ENCODE peak calls at places on chromosomes 4 and X, in four cellular contexts. P is aorta, X is PC-9, T is tibial nerve. I is an unnamed sample.

GRCh38 chr4:48269861-48270515 is 350 bp upstream of the TEC start:
- DNase-seq in P (peak; percentile 98), X (peak; percentile 85), T (peak; percentile 85), I (peak; percentile 97)

GRCh38 chrX:149825424-149825823 is 43.7 kb downstream of the MAGEA9 start:
- DNase-seq in P (no peak), X (no peak), T (no peak), I (no peak)

GRCh38 chrX:135327299-135327698 is 18.0 kb downstream of the ETDC start:
- DNase-seq in P (no peak), X (no peak), T (no peak), I (no peak)

GRCh38 chr4:128517096-128517738 is 229.6 kb upstream of the PGRMC2 start:
- DNase-seq in P (no peak), X (no peak), T (no peak), I (no peak)

GRCh38 chr4:27318740-27319139 is 458.1 kb downstream of the STIM2 start:
- DNase-seq in P (no peak), X (no peak), T (no peak), I (no peak)

GRCh38 chr4:147741190-147741788 is 9.4 kb downstream of the ARHGAP10 start:
- DNase-seq in P (no peak), X (peak; percentile 61), T (no peak), I (no peak)

GRCh38 chr4:128471576-128471975 is 184.0 kb upstream of the PGRMC2 start:
- DNase-seq in P (no peak), X (no peak), T (no peak), I (no peak)

GRCh38 chrX:36019164-36019563 is 99.6 kb downstream of the CFAP47 start:
- DNase-seq in P (no peak), X (no peak), T (no peak), I (no peak)

GRCh38 chrX:119655125-119655524 is 37.8 kb downstream of the SEPTIN6 start:
- DNase-seq in P (no peak), X (no peak), T (no peak), I (no peak)

GRCh38 chr4:74258949-74259348 is 49.3 kb upstream of the EPGN start:
- DNase-seq in P (no peak), X (no peak), T (peak; percentile 35), I (no peak)

GRCh38 chr4:170589597-170590191 is 499.9 kb upstream of the AADAT start:
- DNase-seq in P (no peak), X (no peak), T (no peak), I (no peak)

GRCh38 chr4:154490589-154491340 is 834 bp downstream of the DCHS2 start:
- DNase-seq in P (peak; percentile 77), X (no peak), T (no peak), I (peak; percentile 84)

GRCh38 chr4:148271166-148271565 is 171.0 kb downstream of the NR3C2 start:
- DNase-seq in P (no peak), X (no peak), T (no peak), I (no peak)

GRCh38 chrX:150767475-150768131 is 74.4 kb downstream of the MTMR1 start:
- DNase-seq in P (no peak), X (no peak), T (no peak), I (no peak)

GRCh38 chrX:39678914-39679313 is 418.8 kb downstream of the BCOR start:
- DNase-seq in P (no peak), X (no peak), T (no peak), I (no peak)

GRCh38 chr4:174996079-174996478 is 77.9 kb downstream of the ADAM29 start:
- DNase-seq in P (no peak), X (no peak), T (no peak), I (no peak)

GRCh38 chr4:174118171-174118570 is 165.3 kb downstream of the FBXO8 start:
- DNase-seq in P (no peak), X (no peak), T (no peak), I (no peak)

GRCh38 chrX:120755066-120755846 is 120.4 kb downstream of the CT47B1 start:
- DNase-seq in P (no peak), X (no peak), T (no peak), I (no peak)

GRCh38 chr4:13984996-13985780 is 357.7 kb upstream of the BOD1L1 start:
- DNase-seq in P (no peak), X (no peak), T (no peak), I (no peak)

GRCh38 chr4:8103991-8104390 is 54.6 kb downstream of the ABLIM2 start:
- DNase-seq in P (no peak), X (no peak), T (no peak), I (no peak)

GRCh38 chr4:108649863-108650211 is 562 bp upstream of the OSTC start:
- DNase-seq in P (no peak), X (no peak), T (no peak), I (no peak)

GRCh38 chrX:18353931-18354368 is 538 bp downstream of the SCML2 start:
- DNase-seq in P (peak; percentile 78), X (no peak), T (no peak), I (peak; percentile 81)

GRCh38 chr4:106541253-106541652 is 172.7 kb upstream of the GIMD1 start:
- DNase-seq in P (no peak), X (no peak), T (no peak), I (no peak)

GRCh38 chrX:129576539-129576938 is 36.5 kb downstream of the OCRL start:
- DNase-seq in P (no peak), X (no peak), T (no peak), I (no peak)

GRCh38 chrX:101117701-101118100 is 19.7 kb downstream of the CENPI start:
- DNase-seq in P (no peak), X (no peak), T (no peak), I (no peak)

DNA sequence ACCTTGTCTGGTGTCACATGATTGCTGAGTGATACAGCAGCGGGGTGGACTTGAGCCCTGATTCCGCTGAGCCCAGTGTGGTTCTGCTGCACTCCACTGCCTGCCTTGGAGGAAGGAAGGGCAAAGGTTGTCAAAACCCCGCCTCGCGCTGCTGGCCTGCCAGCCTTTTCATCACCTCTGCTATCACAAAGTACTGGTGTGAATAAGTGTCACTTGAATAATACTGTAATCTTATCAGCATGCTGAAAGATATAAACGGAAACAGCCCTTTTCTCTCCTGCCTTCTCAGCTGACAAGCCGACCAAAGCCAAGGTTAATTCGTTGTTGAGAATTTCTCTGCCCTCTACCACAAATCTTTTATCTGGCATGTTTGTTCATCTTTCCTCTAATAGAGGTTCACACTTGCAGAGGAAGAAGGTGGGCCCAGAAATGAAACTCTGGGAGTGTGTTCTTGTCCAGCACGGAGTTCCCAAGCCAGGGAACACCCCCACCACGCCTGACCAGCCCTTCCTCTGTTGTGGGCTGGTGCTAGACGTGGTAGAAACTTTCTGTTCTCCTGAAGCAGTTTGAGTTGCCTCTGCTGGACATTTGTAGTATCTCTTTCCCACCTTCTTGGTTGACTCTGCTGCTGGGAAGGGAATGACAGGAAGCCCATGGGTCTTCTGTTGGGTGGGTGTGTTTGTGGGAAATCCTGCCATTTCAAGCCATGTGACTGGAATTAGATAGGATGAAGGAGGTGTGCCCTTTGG is 21.5 kb downstream of the FHDC1 start:
- DNase-seq in P (no peak), X (no peak), T (no peak), I (no peak)
- H3K4me3 ChIP-seq in P (no peak overlapping the region), X (no peak overlapping the region), T (no peak overlapping the region), I (no peak overlapping the region)

DNA sequence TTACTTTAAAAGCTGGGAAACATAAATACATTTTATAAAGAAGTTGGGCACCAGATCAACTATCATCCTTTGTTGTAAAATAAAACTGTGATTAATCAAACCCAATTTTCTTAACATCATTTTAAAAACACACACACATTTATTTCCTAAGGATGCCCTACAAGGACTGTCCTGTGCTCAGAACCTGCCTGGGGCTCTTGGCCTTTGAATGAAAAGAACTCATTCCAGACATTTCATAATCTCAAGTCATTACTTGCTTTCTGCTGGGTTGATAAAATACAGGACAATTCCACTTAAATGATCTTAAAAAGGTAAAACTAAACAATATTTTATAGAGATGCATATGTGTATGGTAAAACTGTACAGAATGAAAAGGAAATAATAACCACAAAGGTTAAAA is 2.8 kb downstream of the SH3D19 start:
- DNase-seq in P (no peak), X (no peak), T (no peak), I (no peak)
- H3K4me1 ChIP-seq in P (no peaks in the 10 kb centered on the region), X (peaks cover 24% of the 10 kb centered on the region), T (peaks cover 10% of the 10 kb centered on the region), I (peaks cover 3% of the 10 kb centered on the region)

GRCh38 chr4:6492861-6493667 is 20.6 kb upstream of the PPP2R2C start:
- DNase-seq in P (no peak), X (no peak), T (no peak), I (no peak)
- H3K4me3 ChIP-seq in P (no peak overlapping the region), X (no peak overlapping the region), T (no peak overlapping the region), I (no peak overlapping the region)

DNA sequence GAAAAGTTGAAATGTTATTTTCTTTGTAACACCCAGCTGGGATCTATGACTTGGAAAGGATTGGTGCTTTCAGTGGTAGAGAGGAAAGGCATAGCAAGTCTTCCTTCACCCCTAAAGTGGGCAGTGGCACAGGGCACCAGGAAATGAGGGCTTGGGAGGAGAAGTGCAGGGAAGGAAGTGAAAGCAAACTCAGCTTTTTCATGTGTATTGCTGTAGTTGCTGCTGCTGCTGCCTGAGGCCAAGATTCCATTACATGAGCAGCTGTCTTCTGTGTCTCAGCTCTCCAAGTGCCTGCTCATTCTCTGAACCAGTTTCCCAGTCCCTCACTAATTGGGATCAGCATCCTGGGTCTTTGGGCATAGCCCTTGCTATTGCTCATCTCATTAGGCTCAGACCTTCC is 2.6 kb downstream of the HCCS start:
- DNase-seq in P (no peak), X (no peak), T (no peak), I (no peak)
- H3K4me1 ChIP-seq in P (no peaks in the 10 kb centered on the region), X (peaks cover 10% of the 10 kb centered on the region), T (no peaks in the 10 kb centered on the region), I (no peaks in the 10 kb centered on the region)

GRCh38 chr4:55125087-55125721 is at the start of gene KDR:
- DNase-seq in P (peak; percentile 80), X (no peak), T (no peak), I (peak; percentile 29)

GRCh38 chr4:55124337-55125076 is 888 bp downstream of the KDR start:
- DNase-seq in P (no peak), X (no peak), T (no peak), I (no peak)

GRCh38 chr4:55122235-55122634 is 3.2 kb downstream of the KDR start:
- DNase-seq in P (no peak), X (no peak), T (no peak), I (no peak)

GRCh38 chr4:55125763-55126541 is 557 bp upstream of the KDR start:
- DNase-seq in P (no peak), X (no peak), T (no peak), I (peak; percentile 25)

DNA sequence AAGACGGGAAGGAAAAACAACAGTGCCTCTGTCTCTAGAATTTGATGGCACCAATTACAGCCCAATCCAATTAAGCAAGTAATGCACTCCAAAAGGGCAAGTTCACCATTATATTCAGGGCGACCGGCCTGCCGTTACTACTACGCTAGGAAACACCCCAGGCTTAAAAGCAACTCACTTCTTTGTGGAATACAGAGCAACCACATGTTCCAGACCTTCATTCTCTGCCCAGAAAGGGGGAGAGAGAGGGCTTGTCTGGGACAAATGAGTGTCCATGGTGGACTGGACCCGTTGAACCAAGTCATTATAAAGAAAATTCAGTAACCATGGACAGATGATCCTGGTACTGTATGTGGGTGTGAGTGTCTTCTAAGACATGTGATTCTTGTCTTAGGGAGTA is 1.6 kb downstream of the KDR start:
- DNase-seq in P (no peak), X (no peak), T (no peak), I (no peak)
- H3K4me3 ChIP-seq in P (no peak overlapping the region), X (no peak overlapping the region), T (peak overlapping the region; percentile 69), I (peak overlapping the region; percentile 35)

GRCh38 chrX:107673933-107674479 is 45.7 kb downstream of the PRPS1 start:
- DNase-seq in P (peak; percentile 90), X (peak; percentile 32), T (peak; percentile 86), I (peak; percentile 97)
- H3K4me1 ChIP-seq in P (peaks cover 6% of the 10 kb centered on the region), X (peaks cover 49% of the 10 kb centered on the region), T (peaks cover 26% of the 10 kb centered on the region), I (peaks cover 28% of the 10 kb centered on the region)

GRCh38 chrX:41875142-41875541 is 48.2 kb downstream of the CASK start:
- DNase-seq in P (no peak), X (no peak), T (no peak), I (no peak)
- H3K4me3 ChIP-seq in P (no peak overlapping the region), X (no peak overlapping the region), T (no peak overlapping the region), I (no peak overlapping the region)

GRCh38 chrX:79153348-79153747 is 8.9 kb downstream of the GPR174 start:
- DNase-seq in P (no peak), X (no peak), T (no peak), I (no peak)
- H3K4me1 ChIP-seq in P (no peaks in the 10 kb centered on the region), X (no peaks in the 10 kb centered on the region), T (no peaks in the 10 kb centered on the region), I (no peaks in the 10 kb centered on the region)

I was measured in upper lobe of left lung.